ENCODE peak calls at places on chromosomes 3 and 15, in nine cellular contexts. One of them, this sample, is unnamed.
A peak's percentile ranks its signal among the peaks of the same experiment; 100 is the strongest.

GRCh38 chr3:132838477-132838876 is 116.3 kb upstream of the NPHP3 start:
- DNase-seq in suprapubic skin: no peak
- DNase-seq in anterior cingulate cortex: no peak
- DNase-seq in NAMALWA: peak; percentile 24
- DNase-seq in astrocyte of the cerebellum: no peak
- DNase-seq in activated CD8-positive, alpha-beta memory T cell treated with anti-CD3 and anti-CD28 coated beads for 24 hours: no peak
- DNase-seq in stimulated activated naive B cell treated with anti-CD40 and anti-IgM and Interleukin-4, amounts not matched to agents 10 μg/mL and 1 μg/mL and 100 μg/mL, for 72 hours: no peak
- DNase-seq in ACHN: no peak
- DNase-seq in stimulated activated CD4-positive, alpha-beta T cell treated with anti-CD3 and anti-CD28 coated beads, Interleukin-1b, Interleukin-23, amount 100 ng/mL, for 1 hour: no peak
- DNase-seq in this sample: no peak

GRCh38 chr15:31477851-31478250 is 151.2 kb downstream of the KLF13 start:
- DNase-seq in NAMALWA: no peak
- DNase-seq in activated CD8-positive, alpha-beta memory T cell treated with anti-CD3 and anti-CD28 coated beads for 24 hours: no peak
- DNase-seq in anterior cingulate cortex: no peak
- DNase-seq in stimulated activated CD4-positive, alpha-beta T cell treated with anti-CD3 and anti-CD28 coated beads, Interleukin-1b, Interleukin-23, amount 100 ng/mL, for 1 hour: no peak
- DNase-seq in ACHN: no peak
- DNase-seq in astrocyte of the cerebellum: no peak
- DNase-seq in suprapubic skin: peak; percentile 11
- DNase-seq in stimulated activated naive B cell treated with anti-CD40 and anti-IgM and Interleukin-4, amounts not matched to agents 10 μg/mL and 1 μg/mL and 100 μg/mL, for 72 hours: no peak
- DNase-seq in this sample: no peak

GRCh38 chr3:105639131-105639530 is 229.7 kb downstream of the CBLB start:
- DNase-seq in ACHN: no peak
- DNase-seq in anterior cingulate cortex: no peak
- DNase-seq in NAMALWA: no peak
- DNase-seq in astrocyte of the cerebellum: no peak
- DNase-seq in stimulated activated naive B cell treated with anti-CD40 and anti-IgM and Interleukin-4, amounts not matched to agents 10 μg/mL and 1 μg/mL and 100 μg/mL, for 72 hours: no peak
- DNase-seq in stimulated activated CD4-positive, alpha-beta T cell treated with anti-CD3 and anti-CD28 coated beads, Interleukin-1b, Interleukin-23, amount 100 ng/mL, for 1 hour: no peak
- DNase-seq in suprapubic skin: no peak
- DNase-seq in activated CD8-positive, alpha-beta memory T cell treated with anti-CD3 and anti-CD28 coated beads for 24 hours: no peak
- DNase-seq in this sample: no peak

GRCh38 chr15:65286069-65286703 is 497 bp downstream of the PARP16 start:
- DNase-seq in astrocyte of the cerebellum: no peak
- DNase-seq in stimulated activated CD4-positive, alpha-beta T cell treated with anti-CD3 and anti-CD28 coated beads, Interleukin-1b, Interleukin-23, amount 100 ng/mL, for 1 hour: no peak
- DNase-seq in suprapubic skin: no peak
- DNase-seq in activated CD8-positive, alpha-beta memory T cell treated with anti-CD3 and anti-CD28 coated beads for 24 hours: no peak
- DNase-seq in NAMALWA: peak; percentile 46
- DNase-seq in ACHN: peak; percentile 31
- DNase-seq in anterior cingulate cortex: no peak
- DNase-seq in stimulated activated naive B cell treated with anti-CD40 and anti-IgM and Interleukin-4, amounts not matched to agents 10 μg/mL and 1 μg/mL and 100 μg/mL, for 72 hours: no peak
- DNase-seq in this sample: no peak

GRCh38 chr3:53816430-53816829 is 29.8 kb downstream of the CHDH start:
- DNase-seq in anterior cingulate cortex: peak; percentile 23
- DNase-seq in stimulated activated naive B cell treated with anti-CD40 and anti-IgM and Interleukin-4, amounts not matched to agents 10 μg/mL and 1 μg/mL and 100 μg/mL, for 72 hours: no peak
- DNase-seq in activated CD8-positive, alpha-beta memory T cell treated with anti-CD3 and anti-CD28 coated beads for 24 hours: no peak
- DNase-seq in NAMALWA: no peak
- DNase-seq in stimulated activated CD4-positive, alpha-beta T cell treated with anti-CD3 and anti-CD28 coated beads, Interleukin-1b, Interleukin-23, amount 100 ng/mL, for 1 hour: no peak
- DNase-seq in ACHN: no peak
- DNase-seq in astrocyte of the cerebellum: no peak
- DNase-seq in suprapubic skin: no peak
- DNase-seq in this sample: no peak

GRCh38 chr3:46895204-46895660 is 17.7 kb downstream of the PTH1R start:
- DNase-seq in NAMALWA: peak; percentile 61
- DNase-seq in stimulated activated naive B cell treated with anti-CD40 and anti-IgM and Interleukin-4, amounts not matched to agents 10 μg/mL and 1 μg/mL and 100 μg/mL, for 72 hours: peak; percentile 59
- DNase-seq in astrocyte of the cerebellum: no peak
- DNase-seq in activated CD8-positive, alpha-beta memory T cell treated with anti-CD3 and anti-CD28 coated beads for 24 hours: peak; percentile 92
- DNase-seq in ACHN: peak; percentile 65
- DNase-seq in anterior cingulate cortex: no peak
- DNase-seq in stimulated activated CD4-positive, alpha-beta T cell treated with anti-CD3 and anti-CD28 coated beads, Interleukin-1b, Interleukin-23, amount 100 ng/mL, for 1 hour: peak; percentile 67
- DNase-seq in suprapubic skin: no peak
- DNase-seq in this sample: no peak

GRCh38 chr15:96327155-96327741 is 3.3 kb upstream of the NR2F2 start:
- DNase-seq in stimulated activated naive B cell treated with anti-CD40 and anti-IgM and Interleukin-4, amounts not matched to agents 10 μg/mL and 1 μg/mL and 100 μg/mL, for 72 hours: no peak
- DNase-seq in NAMALWA: peak; percentile 66
- DNase-seq in activated CD8-positive, alpha-beta memory T cell treated with anti-CD3 and anti-CD28 coated beads for 24 hours: no peak
- DNase-seq in ACHN: peak; percentile 90
- DNase-seq in anterior cingulate cortex: no peak
- DNase-seq in astrocyte of the cerebellum: peak; percentile 91
- DNase-seq in suprapubic skin: no peak
- DNase-seq in stimulated activated CD4-positive, alpha-beta T cell treated with anti-CD3 and anti-CD28 coated beads, Interleukin-1b, Interleukin-23, amount 100 ng/mL, for 1 hour: no peak
- DNase-seq in this sample: no peak

GRCh38 chr3:192129586-192129985 is 597.8 kb downstream of the FGF12 start:
- DNase-seq in astrocyte of the cerebellum: no peak
- DNase-seq in anterior cingulate cortex: no peak
- DNase-seq in activated CD8-positive, alpha-beta memory T cell treated with anti-CD3 and anti-CD28 coated beads for 24 hours: no peak
- DNase-seq in stimulated activated CD4-positive, alpha-beta T cell treated with anti-CD3 and anti-CD28 coated beads, Interleukin-1b, Interleukin-23, amount 100 ng/mL, for 1 hour: no peak
- DNase-seq in stimulated activated naive B cell treated with anti-CD40 and anti-IgM and Interleukin-4, amounts not matched to agents 10 μg/mL and 1 μg/mL and 100 μg/mL, for 72 hours: no peak
- DNase-seq in ACHN: no peak
- DNase-seq in NAMALWA: no peak
- DNase-seq in suprapubic skin: no peak
- DNase-seq in this sample: no peak

GRCh38 chr3:44186111-44186672 is 55.5 kb upstream of the TOPAZ1 start:
- DNase-seq in anterior cingulate cortex: no peak
- DNase-seq in ACHN: no peak
- DNase-seq in suprapubic skin: no peak
- DNase-seq in stimulated activated naive B cell treated with anti-CD40 and anti-IgM and Interleukin-4, amounts not matched to agents 10 μg/mL and 1 μg/mL and 100 μg/mL, for 72 hours: no peak
- DNase-seq in astrocyte of the cerebellum: no peak
- DNase-seq in activated CD8-positive, alpha-beta memory T cell treated with anti-CD3 and anti-CD28 coated beads for 24 hours: no peak
- DNase-seq in stimulated activated CD4-positive, alpha-beta T cell treated with anti-CD3 and anti-CD28 coated beads, Interleukin-1b, Interleukin-23, amount 100 ng/mL, for 1 hour: no peak
- DNase-seq in NAMALWA: no peak
- DNase-seq in this sample: no peak

GRCh38 chr15:42890161-42890913 is 30.2 kb downstream of the TTBK2 start:
- DNase-seq in ACHN: peak; percentile 67
- DNase-seq in activated CD8-positive, alpha-beta memory T cell treated with anti-CD3 and anti-CD28 coated beads for 24 hours: no peak
- DNase-seq in suprapubic skin: no peak
- DNase-seq in NAMALWA: no peak
- DNase-seq in anterior cingulate cortex: no peak
- DNase-seq in astrocyte of the cerebellum: peak; percentile 88
- DNase-seq in stimulated activated naive B cell treated with anti-CD40 and anti-IgM and Interleukin-4, amounts not matched to agents 10 μg/mL and 1 μg/mL and 100 μg/mL, for 72 hours: no peak
- DNase-seq in stimulated activated CD4-positive, alpha-beta T cell treated with anti-CD3 and anti-CD28 coated beads, Interleukin-1b, Interleukin-23, amount 100 ng/mL, for 1 hour: no peak
- DNase-seq in this sample: no peak

GRCh38 chr3:10149222-10149621 is 7.6 kb downstream of the VHL start:
- DNase-seq in astrocyte of the cerebellum: no peak
- DNase-seq in stimulated activated naive B cell treated with anti-CD40 and anti-IgM and Interleukin-4, amounts not matched to agents 10 μg/mL and 1 μg/mL and 100 μg/mL, for 72 hours: no peak
- DNase-seq in NAMALWA: no peak
- DNase-seq in activated CD8-positive, alpha-beta memory T cell treated with anti-CD3 and anti-CD28 coated beads for 24 hours: no peak
- DNase-seq in suprapubic skin: no peak
- DNase-seq in stimulated activated CD4-positive, alpha-beta T cell treated with anti-CD3 and anti-CD28 coated beads, Interleukin-1b, Interleukin-23, amount 100 ng/mL, for 1 hour: no peak
- DNase-seq in anterior cingulate cortex: no peak
- DNase-seq in ACHN: no peak
- DNase-seq in this sample: no peak

GRCh38 chr3:106323586-106323985 is 454.8 kb upstream of the CBLB start:
- DNase-seq in suprapubic skin: no peak
- DNase-seq in NAMALWA: no peak
- DNase-seq in astrocyte of the cerebellum: no peak
- DNase-seq in anterior cingulate cortex: no peak
- DNase-seq in activated CD8-positive, alpha-beta memory T cell treated with anti-CD3 and anti-CD28 coated beads for 24 hours: no peak
- DNase-seq in stimulated activated CD4-positive, alpha-beta T cell treated with anti-CD3 and anti-CD28 coated beads, Interleukin-1b, Interleukin-23, amount 100 ng/mL, for 1 hour: no peak
- DNase-seq in ACHN: no peak
- DNase-seq in stimulated activated naive B cell treated with anti-CD40 and anti-IgM and Interleukin-4, amounts not matched to agents 10 μg/mL and 1 μg/mL and 100 μg/mL, for 72 hours: no peak
- DNase-seq in this sample: no peak

GRCh38 chr3:128991355-128991895 is 2.5 kb downstream of the CFAP92 start:
- DNase-seq in stimulated activated CD4-positive, alpha-beta T cell treated with anti-CD3 and anti-CD28 coated beads, Interleukin-1b, Interleukin-23, amount 100 ng/mL, for 1 hour: no peak
- DNase-seq in astrocyte of the cerebellum: no peak
- DNase-seq in suprapubic skin: no peak
- DNase-seq in ACHN: no peak
- DNase-seq in NAMALWA: no peak
- DNase-seq in activated CD8-positive, alpha-beta memory T cell treated with anti-CD3 and anti-CD28 coated beads for 24 hours: no peak
- DNase-seq in stimulated activated naive B cell treated with anti-CD40 and anti-IgM and Interleukin-4, amounts not matched to agents 10 μg/mL and 1 μg/mL and 100 μg/mL, for 72 hours: no peak
- DNase-seq in anterior cingulate cortex: no peak
- DNase-seq in this sample: no peak

GRCh38 chr3:8768364-8769087 is 887 bp downstream of the OXTR start:
- DNase-seq in astrocyte of the cerebellum: no peak
- DNase-seq in NAMALWA: no peak
- DNase-seq in anterior cingulate cortex: no peak
- DNase-seq in stimulated activated naive B cell treated with anti-CD40 and anti-IgM and Interleukin-4, amounts not matched to agents 10 μg/mL and 1 μg/mL and 100 μg/mL, for 72 hours: peak; percentile 10
- DNase-seq in stimulated activated CD4-positive, alpha-beta T cell treated with anti-CD3 and anti-CD28 coated beads, Interleukin-1b, Interleukin-23, amount 100 ng/mL, for 1 hour: no peak
- DNase-seq in ACHN: no peak
- DNase-seq in activated CD8-positive, alpha-beta memory T cell treated with anti-CD3 and anti-CD28 coated beads for 24 hours: peak; percentile 53
- DNase-seq in suprapubic skin: no peak
- DNase-seq in this sample: no peak

GRCh38 chr15:76963596-76963995 is 31.3 kb upstream of the PSTPIP1 start:
- DNase-seq in stimulated activated naive B cell treated with anti-CD40 and anti-IgM and Interleukin-4, amounts not matched to agents 10 μg/mL and 1 μg/mL and 100 μg/mL, for 72 hours: no peak
- DNase-seq in suprapubic skin: no peak
- DNase-seq in ACHN: no peak
- DNase-seq in anterior cingulate cortex: no peak
- DNase-seq in activated CD8-positive, alpha-beta memory T cell treated with anti-CD3 and anti-CD28 coated beads for 24 hours: no peak
- DNase-seq in NAMALWA: no peak
- DNase-seq in stimulated activated CD4-positive, alpha-beta T cell treated with anti-CD3 and anti-CD28 coated beads, Interleukin-1b, Interleukin-23, amount 100 ng/mL, for 1 hour: no peak
- DNase-seq in astrocyte of the cerebellum: no peak
- DNase-seq in this sample: no peak

GRCh38 chr3:38564631-38565338 is 68.6 kb downstream of the EXOG start:
- DNase-seq in activated CD8-positive, alpha-beta memory T cell treated with anti-CD3 and anti-CD28 coated beads for 24 hours: no peak
- DNase-seq in NAMALWA: no peak
- DNase-seq in stimulated activated naive B cell treated with anti-CD40 and anti-IgM and Interleukin-4, amounts not matched to agents 10 μg/mL and 1 μg/mL and 100 μg/mL, for 72 hours: no peak
- DNase-seq in stimulated activated CD4-positive, alpha-beta T cell treated with anti-CD3 and anti-CD28 coated beads, Interleukin-1b, Interleukin-23, amount 100 ng/mL, for 1 hour: no peak
- DNase-seq in anterior cingulate cortex: no peak
- DNase-seq in astrocyte of the cerebellum: no peak
- DNase-seq in ACHN: no peak
- DNase-seq in suprapubic skin: peak; percentile 40
- DNase-seq in this sample: no peak

GRCh38 chr3:33001889-33002288 is 50.4 kb downstream of the CCR4 start:
- DNase-seq in NAMALWA: peak; percentile 30
- DNase-seq in stimulated activated CD4-positive, alpha-beta T cell treated with anti-CD3 and anti-CD28 coated beads, Interleukin-1b, Interleukin-23, amount 100 ng/mL, for 1 hour: no peak
- DNase-seq in suprapubic skin: no peak
- DNase-seq in ACHN: no peak
- DNase-seq in stimulated activated naive B cell treated with anti-CD40 and anti-IgM and Interleukin-4, amounts not matched to agents 10 μg/mL and 1 μg/mL and 100 μg/mL, for 72 hours: no peak
- DNase-seq in anterior cingulate cortex: no peak
- DNase-seq in activated CD8-positive, alpha-beta memory T cell treated with anti-CD3 and anti-CD28 coated beads for 24 hours: peak; percentile 53
- DNase-seq in astrocyte of the cerebellum: no peak
- DNase-seq in this sample: no peak

GRCh38 chr3:97882975-97883598 is 61.3 kb downstream of the CRYBG3 start:
- DNase-seq in NAMALWA: no peak
- DNase-seq in suprapubic skin: no peak
- DNase-seq in astrocyte of the cerebellum: peak; percentile 71
- DNase-seq in stimulated activated CD4-positive, alpha-beta T cell treated with anti-CD3 and anti-CD28 coated beads, Interleukin-1b, Interleukin-23, amount 100 ng/mL, for 1 hour: no peak
- DNase-seq in anterior cingulate cortex: no peak
- DNase-seq in ACHN: peak; percentile 25
- DNase-seq in activated CD8-positive, alpha-beta memory T cell treated with anti-CD3 and anti-CD28 coated beads for 24 hours: no peak
- DNase-seq in stimulated activated naive B cell treated with anti-CD40 and anti-IgM and Interleukin-4, amounts not matched to agents 10 μg/mL and 1 μg/mL and 100 μg/mL, for 72 hours: no peak
- DNase-seq in this sample: no peak

GRCh38 chr15:41010335-41010734 is 57.1 kb downstream of the CHAC1 start:
- DNase-seq in ACHN: no peak
- DNase-seq in stimulated activated naive B cell treated with anti-CD40 and anti-IgM and Interleukin-4, amounts not matched to agents 10 μg/mL and 1 μg/mL and 100 μg/mL, for 72 hours: no peak
- DNase-seq in stimulated activated CD4-positive, alpha-beta T cell treated with anti-CD3 and anti-CD28 coated beads, Interleukin-1b, Interleukin-23, amount 100 ng/mL, for 1 hour: no peak
- DNase-seq in NAMALWA: no peak
- DNase-seq in activated CD8-positive, alpha-beta memory T cell treated with anti-CD3 and anti-CD28 coated beads for 24 hours: no peak
- DNase-seq in astrocyte of the cerebellum: no peak
- DNase-seq in suprapubic skin: no peak
- DNase-seq in anterior cingulate cortex: no peak
- DNase-seq in this sample: no peak

GRCh38 chr15:20344601-20345400 is 196.8 kb downstream of the GOLGA6L6 start:
- DNase-seq in astrocyte of the cerebellum: no peak
- DNase-seq in stimulated activated CD4-positive, alpha-beta T cell treated with anti-CD3 and anti-CD28 coated beads, Interleukin-1b, Interleukin-23, amount 100 ng/mL, for 1 hour: no peak
- DNase-seq in NAMALWA: peak; percentile 14
- DNase-seq in stimulated activated naive B cell treated with anti-CD40 and anti-IgM and Interleukin-4, amounts not matched to agents 10 μg/mL and 1 μg/mL and 100 μg/mL, for 72 hours: no peak
- DNase-seq in anterior cingulate cortex: no peak
- DNase-seq in activated CD8-positive, alpha-beta memory T cell treated with anti-CD3 and anti-CD28 coated beads for 24 hours: no peak
- DNase-seq in ACHN: no peak
- DNase-seq in suprapubic skin: peak; percentile 60
- DNase-seq in this sample: no peak

GRCh38 chr3:170387952-170388351 is 30.4 kb downstream of the SKIL start:
- DNase-seq in anterior cingulate cortex: no peak
- DNase-seq in ACHN: no peak
- DNase-seq in stimulated activated naive B cell treated with anti-CD40 and anti-IgM and Interleukin-4, amounts not matched to agents 10 μg/mL and 1 μg/mL and 100 μg/mL, for 72 hours: no peak
- DNase-seq in NAMALWA: no peak
- DNase-seq in suprapubic skin: no peak
- DNase-seq in astrocyte of the cerebellum: no peak
- DNase-seq in stimulated activated CD4-positive, alpha-beta T cell treated with anti-CD3 and anti-CD28 coated beads, Interleukin-1b, Interleukin-23, amount 100 ng/mL, for 1 hour: no peak
- DNase-seq in activated CD8-positive, alpha-beta memory T cell treated with anti-CD3 and anti-CD28 coated beads for 24 hours: no peak
- DNase-seq in this sample: no peak

GRCh38 chr15:92159906-92160841 is 233.5 kb upstream of the ST8SIA2 start:
- DNase-seq in activated CD8-positive, alpha-beta memory T cell treated with anti-CD3 and anti-CD28 coated beads for 24 hours: no peak
- DNase-seq in astrocyte of the cerebellum: no peak
- DNase-seq in anterior cingulate cortex: no peak
- DNase-seq in NAMALWA: no peak
- DNase-seq in stimulated activated CD4-positive, alpha-beta T cell treated with anti-CD3 and anti-CD28 coated beads, Interleukin-1b, Interleukin-23, amount 100 ng/mL, for 1 hour: no peak
- DNase-seq in suprapubic skin: no peak
- DNase-seq in stimulated activated naive B cell treated with anti-CD40 and anti-IgM and Interleukin-4, amounts not matched to agents 10 μg/mL and 1 μg/mL and 100 μg/mL, for 72 hours: no peak
- DNase-seq in ACHN: no peak
- DNase-seq in this sample: no peak

GRCh38 chr3:160754371-160754854 is 1.6 kb upstream of the PPM1L start:
- DNase-seq in stimulated activated CD4-positive, alpha-beta T cell treated with anti-CD3 and anti-CD28 coated beads, Interleukin-1b, Interleukin-23, amount 100 ng/mL, for 1 hour: no peak
- DNase-seq in astrocyte of the cerebellum: peak; percentile 27
- DNase-seq in ACHN: peak; percentile 61
- DNase-seq in NAMALWA: no peak
- DNase-seq in activated CD8-positive, alpha-beta memory T cell treated with anti-CD3 and anti-CD28 coated beads for 24 hours: no peak
- DNase-seq in anterior cingulate cortex: peak; percentile 71
- DNase-seq in stimulated activated naive B cell treated with anti-CD40 and anti-IgM and Interleukin-4, amounts not matched to agents 10 μg/mL and 1 μg/mL and 100 μg/mL, for 72 hours: no peak
- DNase-seq in suprapubic skin: peak; percentile 67
- DNase-seq in this sample: peak; percentile 3

GRCh38 chr15:31461911-31462480 is 135.4 kb downstream of the KLF13 start:
- DNase-seq in NAMALWA: peak; percentile 59
- DNase-seq in stimulated activated CD4-positive, alpha-beta T cell treated with anti-CD3 and anti-CD28 coated beads, Interleukin-1b, Interleukin-23, amount 100 ng/mL, for 1 hour: no peak
- DNase-seq in anterior cingulate cortex: no peak
- DNase-seq in activated CD8-positive, alpha-beta memory T cell treated with anti-CD3 and anti-CD28 coated beads for 24 hours: peak; percentile 33
- DNase-seq in suprapubic skin: peak; percentile 39
- DNase-seq in ACHN: no peak
- DNase-seq in stimulated activated naive B cell treated with anti-CD40 and anti-IgM and Interleukin-4, amounts not matched to agents 10 μg/mL and 1 μg/mL and 100 μg/mL, for 72 hours: no peak
- DNase-seq in astrocyte of the cerebellum: no peak
- DNase-seq in this sample: no peak

GRCh38 chr3:3170998-3171397 is 8.5 kb downstream of the CRBN start:
- DNase-seq in NAMALWA: peak; percentile 37
- DNase-seq in suprapubic skin: no peak
- DNase-seq in ACHN: peak; percentile 31
- DNase-seq in activated CD8-positive, alpha-beta memory T cell treated with anti-CD3 and anti-CD28 coated beads for 24 hours: no peak
- DNase-seq in astrocyte of the cerebellum: peak; percentile 22
- DNase-seq in anterior cingulate cortex: no peak
- DNase-seq in stimulated activated naive B cell treated with anti-CD40 and anti-IgM and Interleukin-4, amounts not matched to agents 10 μg/mL and 1 μg/mL and 100 μg/mL, for 72 hours: no peak
- DNase-seq in stimulated activated CD4-positive, alpha-beta T cell treated with anti-CD3 and anti-CD28 coated beads, Interleukin-1b, Interleukin-23, amount 100 ng/mL, for 1 hour: no peak
- DNase-seq in this sample: no peak

GRCh38 chr3:183253961-183254815 is 1.1 kb downstream of the B3GNT5 start:
- DNase-seq in astrocyte of the cerebellum: no peak
- DNase-seq in activated CD8-positive, alpha-beta memory T cell treated with anti-CD3 and anti-CD28 coated beads for 24 hours: peak; percentile 78
- DNase-seq in ACHN: peak; percentile 32
- DNase-seq in suprapubic skin: no peak
- DNase-seq in stimulated activated naive B cell treated with anti-CD40 and anti-IgM and Interleukin-4, amounts not matched to agents 10 μg/mL and 1 μg/mL and 100 μg/mL, for 72 hours: peak; percentile 13
- DNase-seq in anterior cingulate cortex: no peak
- DNase-seq in NAMALWA: no peak
- DNase-seq in stimulated activated CD4-positive, alpha-beta T cell treated with anti-CD3 and anti-CD28 coated beads, Interleukin-1b, Interleukin-23, amount 100 ng/mL, for 1 hour: no peak
- DNase-seq in this sample: no peak

GRCh38 chr3:45560270-45561020 is 34.1 kb upstream of the LIMD1 start:
- DNase-seq in suprapubic skin: peak; percentile 84
- DNase-seq in NAMALWA: no peak
- DNase-seq in astrocyte of the cerebellum: no peak
- DNase-seq in ACHN: no peak
- DNase-seq in activated CD8-positive, alpha-beta memory T cell treated with anti-CD3 and anti-CD28 coated beads for 24 hours: no peak
- DNase-seq in stimulated activated CD4-positive, alpha-beta T cell treated with anti-CD3 and anti-CD28 coated beads, Interleukin-1b, Interleukin-23, amount 100 ng/mL, for 1 hour: no peak
- DNase-seq in anterior cingulate cortex: peak; percentile 74
- DNase-seq in stimulated activated naive B cell treated with anti-CD40 and anti-IgM and Interleukin-4, amounts not matched to agents 10 μg/mL and 1 μg/mL and 100 μg/mL, for 72 hours: no peak
- DNase-seq in this sample: no peak

GRCh38 chr15:98083203-98083910 is 122.9 kb downstream of the ARRDC4 start:
- DNase-seq in anterior cingulate cortex: no peak
- DNase-seq in suprapubic skin: no peak
- DNase-seq in stimulated activated CD4-positive, alpha-beta T cell treated with anti-CD3 and anti-CD28 coated beads, Interleukin-1b, Interleukin-23, amount 100 ng/mL, for 1 hour: no peak
- DNase-seq in stimulated activated naive B cell treated with anti-CD40 and anti-IgM and Interleukin-4, amounts not matched to agents 10 μg/mL and 1 μg/mL and 100 μg/mL, for 72 hours: no peak
- DNase-seq in NAMALWA: no peak
- DNase-seq in ACHN: no peak
- DNase-seq in astrocyte of the cerebellum: no peak
- DNase-seq in activated CD8-positive, alpha-beta memory T cell treated with anti-CD3 and anti-CD28 coated beads for 24 hours: no peak
- DNase-seq in this sample: no peak

GRCh38 chr3:55826731-55827496 is 339.8 kb upstream of the WNT5A start:
- DNase-seq in NAMALWA: no peak
- DNase-seq in activated CD8-positive, alpha-beta memory T cell treated with anti-CD3 and anti-CD28 coated beads for 24 hours: no peak
- DNase-seq in ACHN: no peak
- DNase-seq in anterior cingulate cortex: no peak
- DNase-seq in suprapubic skin: no peak
- DNase-seq in stimulated activated CD4-positive, alpha-beta T cell treated with anti-CD3 and anti-CD28 coated beads, Interleukin-1b, Interleukin-23, amount 100 ng/mL, for 1 hour: no peak
- DNase-seq in astrocyte of the cerebellum: peak; percentile 27
- DNase-seq in stimulated activated naive B cell treated with anti-CD40 and anti-IgM and Interleukin-4, amounts not matched to agents 10 μg/mL and 1 μg/mL and 100 μg/mL, for 72 hours: no peak
- DNase-seq in this sample: no peak

GRCh38 chr15:90705212-90705611 is 11.9 kb upstream of the BLM start:
- DNase-seq in stimulated activated naive B cell treated with anti-CD40 and anti-IgM and Interleukin-4, amounts not matched to agents 10 μg/mL and 1 μg/mL and 100 μg/mL, for 72 hours: no peak
- DNase-seq in suprapubic skin: no peak
- DNase-seq in activated CD8-positive, alpha-beta memory T cell treated with anti-CD3 and anti-CD28 coated beads for 24 hours: no peak
- DNase-seq in stimulated activated CD4-positive, alpha-beta T cell treated with anti-CD3 and anti-CD28 coated beads, Interleukin-1b, Interleukin-23, amount 100 ng/mL, for 1 hour: no peak
- DNase-seq in anterior cingulate cortex: no peak
- DNase-seq in NAMALWA: no peak
- DNase-seq in astrocyte of the cerebellum: no peak
- DNase-seq in ACHN: no peak
- DNase-seq in this sample: no peak

GRCh38 chr3:47163023-47163989 is 607 bp downstream of the SETD2 start:
- DNase-seq in stimulated activated CD4-positive, alpha-beta T cell treated with anti-CD3 and anti-CD28 coated beads, Interleukin-1b, Interleukin-23, amount 100 ng/mL, for 1 hour: peak; percentile 29
- DNase-seq in anterior cingulate cortex: peak; percentile 49
- DNase-seq in NAMALWA: peak; percentile 55
- DNase-seq in stimulated activated naive B cell treated with anti-CD40 and anti-IgM and Interleukin-4, amounts not matched to agents 10 μg/mL and 1 μg/mL and 100 μg/mL, for 72 hours: peak; percentile 37
- DNase-seq in suprapubic skin: peak; percentile 68
- DNase-seq in ACHN: peak; percentile 33
- DNase-seq in astrocyte of the cerebellum: no peak
- DNase-seq in activated CD8-positive, alpha-beta memory T cell treated with anti-CD3 and anti-CD28 coated beads for 24 hours: peak; percentile 87
- DNase-seq in this sample: no peak

This sample was measured in esophagus squamous epithelium.